ENCODE peak calls at places on chromosomes 2 and 18, in nine cellular contexts. Q is cerebellar cortex, Z is fibroblast of gingiva, U is naive B cell, B is GM03348, H is dorsolateral prefrontal cortex, J is aorta, W is mammary epithelial cell, Y is posterior vena cava. A is an unnamed sample.
A peak's percentile ranks its signal among the peaks of the same experiment; 100 is the strongest.

GRCh38 chr2:192245329-192245728 is 50.6 kb upstream of the TMEFF2 start:
- DNase-seq in H (no peak), J (no peak), U (no peak), B (no peak), Q (no peak), Y (no peak), Z (peak; percentile 7), W (no peak), A (no peak)

GRCh38 chr2:75317801-75318200 is 118.5 kb upstream of the TACR1 start:
- DNase-seq in U (no peak), B (no peak), Z (no peak), H (no peak), J (no peak), Y (no peak), Q (no peak), W (no peak), A (no peak)

GRCh38 chr2:54641988-54642387 is 81.5 kb upstream of the EML6 start:
- DNase-seq in H (no peak), Q (peak; percentile 46), J (no peak), Z (no peak), W (no peak), U (no peak), B (no peak), Y (no peak), A (no peak)

GRCh38 chr2:149166958-149167810 is 128.7 kb downstream of the LYPD6B start:
- DNase-seq in Z (no peak), U (no peak), Y (no peak), W (peak; percentile 58), H (no peak), J (no peak), Q (no peak), B (no peak), A (no peak)

GRCh38 chr2:129645335-129645734 is 334.1 kb upstream of the RAB6C start:
- DNase-seq in Y (no peak), J (no peak), B (no peak), H (no peak), W (no peak), U (no peak), Q (no peak), Z (no peak), A (no peak)

GRCh38 chr2:217864960-217865359 is 137.8 kb downstream of the TNS1 start:
- DNase-seq in Y (no peak), W (no peak), B (no peak), Z (no peak), H (no peak), Q (no peak), U (peak; percentile 67), J (no peak), A (no peak)

GRCh38 chr2:239303711-239304532 is 96.9 kb downstream of the HDAC4 start:
- DNase-seq in Q (no peak), Y (peak; percentile 70), B (no peak), W (no peak), Z (no peak), J (peak; percentile 71), H (no peak), U (no peak), A (no peak)

GRCh38 chr2:205957452-205958154 is 128.4 kb downstream of the INO80D start:
- DNase-seq in J (no peak), W (no peak), Z (no peak), U (no peak), Y (no peak), B (no peak), H (no peak), Q (no peak), A (no peak)

GRCh38 chr18:25805323-25805722 is 285.1 kb downstream of the SS18 start:
- DNase-seq in Z (peak; percentile 99), Q (no peak), Y (peak; percentile 83), B (peak; percentile 82), W (peak; percentile 25), U (no peak), H (no peak), J (no peak), A (no peak)

GRCh38 chr2:27378809-27379290 is 1.7 kb downstream of the ZNF513 start:
- DNase-seq in H (no peak), W (no peak), J (no peak), Q (no peak), Z (no peak), U (no peak), Y (no peak), B (no peak), A (no peak)

GRCh38 chr2:208189782-208190181 is at the start of gene C2orf80:
- DNase-seq in W (no peak), Y (no peak), J (no peak), Z (no peak), U (no peak), H (no peak), B (no peak), Q (no peak), A (no peak)

GRCh38 chr2:221502270-221502973 is 69.7 kb downstream of the EPHA4 start:
- DNase-seq in Y (no peak), W (peak; percentile 70), Q (no peak), Z (peak; percentile 83), U (no peak), J (no peak), B (peak; percentile 56), H (no peak), A (no peak)

GRCh38 chr2:30134582-30134981 is 12.2 kb upstream of the YPEL5 start:
- DNase-seq in Y (no peak), H (no peak), Q (no peak), J (no peak), U (no peak), B (no peak), W (no peak), Z (no peak), A (no peak)

GRCh38 chr2:54629914-54630609 is 93.4 kb upstream of the EML6 start:
- DNase-seq in Y (no peak), H (no peak), Q (no peak), U (no peak), Z (peak; percentile 30), J (peak; percentile 82), B (peak; percentile 14), W (peak; percentile 87), A (no peak)

GRCh38 chr2:98014379-98014778 is 18.6 kb upstream of the TMEM131 start:
- DNase-seq in H (no peak), Z (no peak), J (no peak), B (no peak), Y (no peak), U (no peak), Q (no peak), W (no peak), A (no peak)

GRCh38 chr2:218305383-218305782 is 13.1 kb upstream of the TMBIM1 start:
- DNase-seq in W (no peak), J (no peak), Q (no peak), B (no peak), Z (no peak), Y (no peak), H (no peak), U (no peak), A (no peak)

GRCh38 chr18:80179857-80180558 is 67.3 kb downstream of the PARD6G start:
- DNase-seq in W (peak; percentile 84), H (no peak), Q (no peak), J (peak; percentile 71), Y (no peak), U (no peak), B (no peak), Z (no peak), A (no peak)

GRCh38 chr2:238970553-238971081 is 122.7 kb downstream of the TWIST2 start:
- DNase-seq in B (peak; percentile 90), Q (peak; percentile 36), J (no peak), H (peak; percentile 37), Z (peak; percentile 28), Y (no peak), W (peak; percentile 36), U (peak; percentile 17), A (peak; percentile 3)

GRCh38 chr2:227717687-227718567 is at the start of gene SLC19A3:
- DNase-seq in Y (peak; percentile 96), W (peak; percentile 35), Z (peak; percentile 97), B (peak; percentile 86), H (peak; percentile 77), U (no peak), J (peak; percentile 95), Q (peak; percentile 25), A (no peak)

GRCh38 chr2:54341656-54342055 is 85.6 kb upstream of the TSPYL6 start:
- DNase-seq in Z (no peak), Q (peak; percentile 83), H (no peak), W (no peak), Y (no peak), B (no peak), U (no peak), J (no peak), A (no peak)

GRCh38 chr2:46269545-46270273 is 27.5 kb upstream of the EPAS1 start:
- DNase-seq in W (no peak), Q (no peak), B (no peak), Z (no peak), U (no peak), H (no peak), J (no peak), Y (no peak), A (no peak)

GRCh38 chr18:54926593-54927297 is 32.5 kb downstream of the CCDC68 start:
- DNase-seq in U (no peak), Q (no peak), H (no peak), Z (no peak), W (peak; percentile 85), Y (no peak), B (no peak), J (no peak), A (no peak)

GRCh38 chr2:57296795-57297517 is 749.6 kb upstream of the VRK2 start:
- DNase-seq in Z (no peak), W (peak; percentile 5), Q (no peak), Y (no peak), J (no peak), B (peak; percentile 7), H (no peak), U (no peak), A (no peak)

GRCh38 chr2:39981877-39982276 is 202.8 kb upstream of the THUMPD2 start:
- DNase-seq in B (no peak), U (no peak), Q (no peak), J (no peak), W (no peak), H (no peak), Y (no peak), Z (peak; percentile 73), A (no peak)

GRCh38 chr18:32362484-32362883 is 108.2 kb downstream of the GAREM1 start:
- DNase-seq in J (no peak), U (no peak), Y (no peak), W (peak; percentile 90), H (no peak), Z (no peak), Q (no peak), B (no peak), A (no peak)

GRCh38 chr18:37253424-37254255 is 312.0 kb downstream of the CELF4 start:
- DNase-seq in U (peak; percentile 5), H (no peak), B (peak; percentile 77), Y (peak; percentile 64), Z (no peak), J (no peak), Q (no peak), W (no peak), A (no peak)